ENCODE peak calls at places on chromosomes 13 and 19, in six cellular contexts. Z, M, Y, I, U and O are unnamed samples.

GRCh38 chr13:98324105-98324504 is 147.0 kb upstream of the RNF113B start:
- DNase-seq in Z (no peak), M (peak), Y (no peak), I (no peak), U (peak), O (no peak)

GRCh38 chr19:13784731-13785452 is 10.4 kb upstream of the ZSWIM4 start:
- DNase-seq in Z (peak), M (peak), Y (no peak), I (peak), U (peak), O (no peak)

GRCh38 chr13:26967119-26968038 is 204.2 kb downstream of the USP12 start:
- DNase-seq in Z (no peak), M (peak), Y (no peak), I (no peak), U (peak), O (no peak)

GRCh38 chr19:12720851-12721655 is 2.7 kb downstream of the TNPO2 start:
- DNase-seq in Z (no peak), M (peak), Y (no peak), I (peak), U (peak), O (no peak)

GRCh38 chr19:9842834-9843625 is 7.9 kb downstream of the PIN1 start:
- DNase-seq in Z (no peak), M (no peak), Y (no peak), I (no peak), U (no peak), O (no peak)

GRCh38 chr13:84574851-84575250 is 692.6 kb upstream of the SLITRK1 start:
- DNase-seq in Z (no peak), M (peak), Y (no peak), I (no peak), U (peak), O (no peak)

GRCh38 chr13:26558074-26558805 is 757 bp downstream of the WASF3 start:
- DNase-seq in Z (no peak), M (peak), Y (no peak), I (peak), U (peak), O (no peak)

GRCh38 chr19:35704218-35704617 is at the start of gene ZBTB32:
- DNase-seq in Z (no peak), M (peak), Y (no peak), I (no peak), U (peak), O (no peak)

GRCh38 chr19:35851213-35852028 is 883 bp downstream of the NPHS1 start:
- DNase-seq in Z (no peak), M (no peak), Y (no peak), I (no peak), U (no peak), O (no peak)

GRCh38 chr19:47019431-47020041 is at the start of gene NPAS1:
- DNase-seq in Z (no peak), M (no peak), Y (no peak), I (no peak), U (no peak), O (no peak)

GRCh38 chr13:47897411-47898050 is 103.5 kb downstream of the SUCLA2 start:
- DNase-seq in Z (no peak), M (no peak), Y (no peak), I (no peak), U (peak), O (no peak)

DNA sequence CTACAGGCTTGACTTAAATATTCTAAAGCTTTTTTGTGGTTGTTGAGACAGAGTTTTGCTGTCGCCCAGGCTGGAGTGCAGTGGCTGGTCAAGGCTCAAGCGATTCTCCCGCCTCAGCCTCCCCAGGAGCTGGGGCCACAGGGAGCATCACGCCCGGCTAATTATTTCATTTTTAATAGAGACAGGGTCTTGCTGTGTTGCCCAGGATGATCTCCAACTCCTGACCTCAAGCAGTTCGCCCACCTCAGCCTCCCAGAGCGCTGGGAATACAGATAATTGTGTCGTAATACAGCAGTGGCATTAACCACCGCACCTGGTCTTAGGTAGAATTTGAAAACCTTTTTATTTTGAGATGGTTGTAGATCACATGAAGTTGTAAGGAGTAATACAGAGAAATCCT is 1.5 kb upstream of the DCUN1D2 start:
- DNase-seq in Z (no peak), M (no peak), Y (no peak), I (no peak), U (no peak), O (no peak)
- TF ChIP-seq CTCF in Z (no peak), M (no peak), Y (no peak), I (no peak), U (no peak), O (no peak)

GRCh38 chr13:66492479-66492878 is 737.7 kb downstream of the PCDH9 start:
- DNase-seq in Z (no peak), M (no peak), Y (no peak), I (no peak), U (no peak), O (no peak)
- TF ChIP-seq CTCF in Z (no peak), M (no peak), Y (peak), I (peak), U (no peak), O (no peak)

DNA sequence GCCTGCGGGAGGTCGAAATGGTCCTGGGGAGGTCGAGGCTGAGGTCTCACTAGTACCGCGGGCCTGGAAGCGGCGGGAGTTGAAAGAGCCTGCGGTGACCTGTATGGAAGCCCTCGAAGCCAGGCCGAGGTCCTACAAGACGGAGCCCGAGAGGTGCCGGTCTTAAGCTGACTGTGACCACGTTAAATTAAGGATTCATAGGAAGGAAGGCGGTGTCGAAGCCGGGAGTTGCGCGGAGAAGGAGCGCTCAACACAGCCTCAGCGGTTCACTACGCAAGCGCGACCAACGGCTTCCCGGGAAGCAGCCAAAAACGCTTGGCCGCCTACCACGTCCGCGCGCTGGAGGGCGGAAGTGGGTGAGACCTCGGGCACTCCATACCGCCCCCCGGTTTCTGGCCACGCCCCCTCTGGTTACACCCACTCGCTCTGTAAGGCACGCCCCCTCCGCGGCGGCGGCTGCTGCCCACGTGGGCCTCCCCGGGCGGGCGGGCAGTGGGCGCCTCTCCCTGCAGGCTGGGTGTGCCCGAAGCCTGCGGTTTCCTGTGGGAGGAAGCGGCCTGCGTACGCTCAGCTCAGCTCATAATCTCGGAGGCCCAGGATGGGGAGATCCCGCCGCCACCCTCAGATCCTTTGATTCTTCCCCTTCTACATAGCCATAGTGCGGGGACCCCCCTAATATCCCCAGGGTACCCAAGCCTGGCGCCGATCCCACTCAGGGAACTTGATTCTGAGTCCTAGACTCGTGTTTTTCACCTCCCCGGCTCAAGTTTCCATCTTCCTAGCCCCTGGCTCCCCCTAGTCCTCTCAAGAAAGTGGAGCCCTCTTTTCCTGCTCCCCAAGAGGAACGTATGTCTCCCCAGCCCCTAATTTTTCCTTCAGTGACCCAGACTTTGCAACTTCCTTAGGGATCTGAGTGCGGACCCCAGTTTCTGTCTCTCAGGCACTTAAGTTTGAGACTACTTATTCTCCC is 3.4 kb upstream of the EMP3 start:
- DNase-seq in Z (peak), M (peak), Y (peak), I (peak), U (peak), O (peak)
- TF ChIP-seq CTCF in Z (no peak), M (no peak), Y (no peak), I (no peak), U (no peak), O (no peak)

GRCh38 chr13:34420975-34421719 is 520.9 kb upstream of the NBEA start:
- DNase-seq in Z (no peak), M (no peak), Y (no peak), I (no peak), U (no peak), O (no peak)
- TF ChIP-seq CTCF in Z (no peak), M (no peak), Y (no peak), I (no peak), U (peak), O (no peak)

GRCh38 chr13:69524459-69525155 is 583.0 kb upstream of the ATXN8OS start:
- DNase-seq in Z (no peak), M (peak), Y (no peak), I (no peak), U (no peak), O (no peak)
- TF ChIP-seq CTCF in Z (no peak), M (no peak), Y (no peak), I (no peak), U (no peak), O (no peak)

DNA sequence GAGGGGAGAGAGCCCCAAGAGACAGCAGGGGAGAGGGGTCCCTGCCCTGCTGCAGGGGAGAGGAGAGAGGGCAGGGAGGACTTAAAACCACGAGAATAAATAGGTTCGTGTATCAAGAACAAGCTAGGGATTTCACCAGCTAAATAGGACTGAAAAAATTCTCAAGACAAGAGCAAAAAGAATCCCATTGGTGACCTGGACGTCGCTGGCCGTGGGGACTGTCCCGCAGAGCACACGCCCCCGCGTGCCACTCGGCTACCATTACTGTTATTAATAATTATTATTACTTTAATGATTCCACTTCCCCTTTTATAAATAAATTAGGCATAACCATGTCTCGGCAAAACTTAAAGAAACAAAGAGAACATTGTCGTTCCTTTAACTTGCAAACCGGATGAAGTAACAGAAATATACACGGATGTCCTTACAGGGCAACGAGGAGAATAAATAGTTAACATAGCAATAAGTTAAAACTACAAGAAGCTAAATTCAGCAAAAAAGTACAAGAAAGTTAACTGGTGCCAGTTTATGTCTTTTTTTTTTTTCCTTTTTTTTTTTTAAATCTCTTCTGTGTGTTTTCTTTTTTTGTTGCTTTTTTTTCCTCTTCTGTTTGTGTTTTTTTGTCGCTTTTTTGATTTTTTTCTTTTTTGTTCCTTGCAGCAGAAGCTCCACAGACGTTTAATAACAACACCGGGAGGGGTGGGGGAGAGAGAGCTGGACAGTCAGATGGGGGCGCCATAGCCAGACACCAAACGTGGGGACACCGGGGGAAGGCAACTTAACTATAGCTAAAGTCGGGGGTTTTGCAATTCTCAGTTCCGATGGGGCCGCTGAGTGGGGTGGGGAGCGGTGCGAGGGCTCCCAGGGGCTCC is 16.7 kb downstream of the PRKCSH start:
- DNase-seq in Z (no peak), M (no peak), Y (no peak), I (no peak), U (no peak), O (no peak)
- TF ChIP-seq CTCF in Z (no peak), M (peak), Y (no peak), I (no peak), U (no peak), O (peak)

DNA sequence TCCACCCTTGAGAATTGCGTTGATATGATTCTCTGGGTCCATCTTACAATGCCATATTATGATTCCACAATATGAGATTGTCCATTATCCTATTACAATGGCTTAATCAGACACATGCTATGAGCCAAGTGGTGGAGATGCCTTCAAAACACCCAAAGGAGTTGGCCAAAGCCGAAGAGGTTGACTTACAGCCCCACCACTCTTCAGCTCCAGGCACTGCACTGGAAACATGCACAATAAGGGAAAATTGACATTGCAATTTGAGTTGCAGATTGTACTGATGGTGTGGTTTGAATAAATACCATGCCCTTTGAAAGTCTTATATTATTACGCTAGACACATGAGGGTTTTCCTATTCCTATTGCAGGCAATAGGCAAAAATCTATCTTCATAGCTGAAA is 75.4 kb upstream of the TNFSF11 start:
- DNase-seq in Z (no peak), M (no peak), Y (no peak), I (no peak), U (peak), O (no peak)
- TF ChIP-seq CTCF in Z (no peak), M (no peak), Y (peak), I (no peak), U (peak), O (peak)

GRCh38 chr19:4723465-4724251 is at the start of gene DPP9:
- DNase-seq in Z (peak), M (peak), Y (peak), I (peak), U (peak), O (peak)
- TF ChIP-seq CTCF in Z (no peak), M (no peak), Y (peak), I (peak), U (peak), O (no peak)

DNA sequence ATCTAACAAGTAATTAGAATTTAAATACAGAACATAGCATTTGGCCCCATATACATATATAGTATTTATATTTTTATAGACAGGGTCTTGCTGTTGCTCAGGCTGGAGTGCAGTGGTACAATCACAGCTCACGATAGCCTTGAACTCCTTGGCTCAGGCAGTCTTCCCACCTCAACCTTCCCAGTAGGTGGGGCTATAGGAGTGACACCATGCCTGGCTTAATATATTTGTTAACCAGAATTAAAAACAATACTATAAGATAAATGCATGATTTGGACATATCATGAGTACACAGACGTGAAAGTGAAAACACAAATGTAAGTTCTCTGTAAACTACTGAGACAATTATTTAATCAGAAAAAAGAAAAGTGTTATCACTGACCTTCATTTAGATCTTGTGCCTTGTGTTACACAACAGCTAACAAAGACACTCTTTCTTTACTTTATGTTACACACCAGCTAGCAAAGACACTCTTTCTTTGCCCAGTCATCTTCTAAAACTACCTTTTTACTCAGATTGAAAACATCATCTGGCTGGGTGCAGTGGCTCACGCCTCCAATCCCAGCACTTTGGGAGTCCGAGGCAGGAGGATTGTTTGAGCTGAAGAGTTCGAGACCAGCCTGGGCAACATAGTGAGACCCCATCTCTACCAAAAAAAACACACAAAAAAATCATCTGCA is 22.6 kb downstream of the CARS2 start:
- DNase-seq in Z (no peak), M (peak), Y (no peak), I (no peak), U (peak), O (no peak)
- TF ChIP-seq CTCF in Z (peak), M (no peak), Y (peak), I (peak), U (peak), O (no peak)

DNA sequence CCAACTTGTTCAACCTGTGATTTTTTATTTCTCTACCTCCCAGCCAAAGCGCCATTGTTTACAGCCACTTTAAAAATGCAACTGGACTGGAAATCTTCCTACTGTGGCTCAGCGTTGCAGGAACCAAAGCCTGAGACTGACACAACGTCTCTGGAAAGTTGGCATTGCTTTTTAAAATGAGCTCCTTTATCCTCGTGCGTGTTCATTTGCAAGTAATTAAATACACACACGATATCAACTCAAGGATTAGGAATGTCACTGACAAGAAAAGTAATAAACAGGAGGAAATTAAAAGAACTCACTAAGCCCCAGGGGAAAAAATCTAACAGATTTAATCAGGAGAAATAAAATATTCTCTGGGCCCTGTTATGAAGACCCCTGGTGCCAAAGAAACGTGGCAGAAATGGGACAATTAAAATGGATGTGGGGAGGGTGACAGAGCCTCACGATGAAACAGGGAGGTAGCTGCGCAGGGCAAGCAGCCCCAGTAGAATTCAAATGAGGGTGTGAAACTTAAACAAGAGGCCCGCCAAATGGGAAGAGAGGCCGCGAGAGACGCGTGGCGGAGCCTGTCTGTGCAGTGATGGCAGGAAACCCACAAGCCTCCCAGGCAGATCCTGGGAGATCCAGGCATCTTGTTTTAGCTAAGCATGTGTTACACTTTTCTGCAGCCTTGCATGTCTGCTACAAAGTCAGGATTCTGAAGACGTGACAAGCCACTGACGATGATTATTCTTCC is 184.8 kb upstream of the IRS2 start:
- DNase-seq in Z (no peak), M (no peak), Y (no peak), I (no peak), U (no peak), O (no peak)
- TF ChIP-seq CTCF in Z (no peak), M (no peak), Y (no peak), I (no peak), U (no peak), O (no peak)